ENCODE peak calls at places on chromosome 1, in ten cellular contexts. O is fibroblast of lung, K is GM13976, Y is cardiac muscle cell, S is osteocyte, H is dorsolateral prefrontal cortex, P is endothelial cell of umbilical vein, G is PC-3, W is HFF-Myc, N is prostate gland. Q is an unnamed sample.
A peak's percentile ranks its signal among the peaks of the same experiment; 100 is the strongest.

GRCh38 chr1:36971832-36972231 is 62.5 kb downstream of the GRIK3 start:
- DNase-seq in O (no peak), K (no peak), Y (no peak), S (no peak), H (no peak), P (no peak), G (no peak), W (no peak), N (no peak), Q (no peak)

GRCh38 chr1:94961994-94962744 is 35.3 kb upstream of the CNN3 start:
- DNase-seq in O (no peak), K (no peak), Y (no peak), S (no peak), H (no peak), P (no peak), G (no peak), W (no peak), N (no peak), Q (no peak)

GRCh38 chr1:229138066-229138465 is 132.8 kb upstream of the RAB4A start:
- DNase-seq in O (no peak), K (no peak), Y (no peak), S (no peak), H (no peak), P (no peak), G (no peak), W (no peak), N (no peak), Q (no peak)

GRCh38 chr1:59638172-59638800 is 176.5 kb upstream of the HOOK1 start:
- DNase-seq in O (peak; percentile 79), K (no peak), Y (no peak), S (no peak), H (no peak), P (peak; percentile 33), G (no peak), W (peak; percentile 99), N (no peak), Q (peak; percentile 1)

GRCh38 chr1:37714226-37714625 is 21.9 kb downstream of the CDCA8 start:
- DNase-seq in O (no peak), K (no peak), Y (no peak), S (no peak), H (no peak), P (no peak), G (no peak), W (no peak), N (no peak), Q (no peak)

GRCh38 chr1:52727114-52727586 is 897 bp downstream of the ZYG11B start:
- DNase-seq in O (no peak), K (no peak), Y (peak; percentile 28), S (no peak), H (no peak), P (peak; percentile 24), G (peak; percentile 23), W (no peak), N (no peak), Q (peak; percentile 11)

GRCh38 chr1:3590951-3591865 is 20.1 kb downstream of the MEGF6 start:
- DNase-seq in O (no peak), K (no peak), Y (no peak), S (no peak), H (no peak), P (no peak), G (no peak), W (no peak), N (no peak), Q (peak; percentile 22)

GRCh38 chr1:150168960-150169565 is 19.3 kb downstream of the PLEKHO1 start:
- DNase-seq in O (peak; percentile 42), K (peak; percentile 79), Y (peak; percentile 77), S (peak; percentile 87), H (peak; percentile 36), P (peak; percentile 64), G (peak; percentile 78), W (no peak), N (peak; percentile 61), Q (peak; percentile 82)

GRCh38 chr1:156528875-156529425 is 28.4 kb upstream of the MEF2D start:
- DNase-seq in O (no peak), K (no peak), Y (no peak), S (no peak), H (no peak), P (no peak), G (no peak), W (no peak), N (no peak), Q (no peak)

GRCh38 chr1:4108341-4108740 is 208.3 kb upstream of the C1orf174 start:
- DNase-seq in O (no peak), K (no peak), Y (no peak), S (no peak), H (no peak), P (no peak), G (no peak), W (no peak), N (no peak), Q (no peak)

GRCh38 chr1:150813028-150813707 is 5.1 kb upstream of the CTSK start:
- DNase-seq in O (peak; percentile 50), K (peak; percentile 39), Y (peak; percentile 57), S (no peak), H (no peak), P (peak; percentile 83), G (peak; percentile 79), W (peak; percentile 53), N (peak; percentile 72), Q (peak; percentile 26)

GRCh38 chr1:94962745-94963265 is 35.9 kb upstream of the CNN3 start:
- DNase-seq in O (peak; percentile 18), K (peak; percentile 48), Y (no peak), S (no peak), H (no peak), P (peak; percentile 75), G (peak; percentile 23), W (no peak), N (peak; percentile 34), Q (peak; percentile 39)

GRCh38 chr1:223709598-223709997 is 2.7 kb upstream of the CAPN2 start:
- DNase-seq in O (no peak), K (no peak), Y (no peak), S (no peak), H (no peak), P (peak; percentile 49), G (peak; percentile 55), W (no peak), N (no peak), Q (no peak)

GRCh38 chr1:217919683-217920502 is 288.7 kb downstream of the SPATA17 start:
- DNase-seq in O (peak; percentile 6), K (no peak), Y (no peak), S (no peak), H (no peak), P (no peak), G (no peak), W (no peak), N (no peak), Q (no peak)

GRCh38 chr1:166166400-166166699 is 451 bp downstream of the FAM78B start:
- DNase-seq in O (no peak), K (no peak), Y (no peak), S (no peak), H (no peak), P (no peak), G (no peak), W (no peak), N (no peak), Q (no peak)

GRCh38 chr1:66033781-66034180 is 241.1 kb downstream of the PDE4B start:
- DNase-seq in O (no peak), K (no peak), Y (no peak), S (no peak), H (no peak), P (no peak), G (no peak), W (no peak), N (no peak), Q (peak; percentile 2)

GRCh38 chr1:119010201-119010600 is 22.1 kb upstream of the TBX15 start:
- DNase-seq in O (no peak), K (no peak), Y (no peak), S (no peak), H (no peak), P (no peak), G (no peak), W (no peak), N (no peak), Q (no peak)

GRCh38 chr1:209368864-209369598 is 214.5 kb upstream of the CAMK1G start:
- DNase-seq in O (peak; percentile 97), K (no peak), Y (no peak), S (no peak), H (no peak), P (no peak), G (peak; percentile 99), W (peak; percentile 83), N (peak; percentile 74), Q (no peak)

GRCh38 chr1:226349801-226350503 is 41.0 kb upstream of the LIN9 start:
- DNase-seq in O (no peak), K (peak; percentile 64), Y (no peak), S (no peak), H (no peak), P (peak; percentile 83), G (no peak), W (no peak), N (no peak), Q (peak; percentile 5)

DNA sequence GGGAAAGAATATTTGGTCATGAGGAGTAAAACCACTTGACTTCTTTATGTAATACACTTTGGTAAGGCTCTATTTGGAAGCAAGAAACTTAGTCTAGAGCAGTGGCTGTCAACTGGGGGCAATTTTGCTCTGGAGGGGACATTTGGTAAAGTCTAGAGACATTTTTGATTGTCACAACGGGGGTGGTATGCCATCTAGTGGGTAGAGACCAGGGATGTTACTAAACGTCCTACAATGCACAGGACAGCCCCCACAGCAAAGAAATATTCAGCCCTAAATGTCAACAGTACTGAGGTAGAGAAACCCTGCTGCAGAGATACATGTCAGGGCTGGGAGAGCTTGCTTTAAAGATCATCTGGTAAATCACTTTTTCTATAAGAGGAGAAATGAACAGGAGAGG is 13.5 kb downstream of the FUCA1 start:
- DNase-seq in O (no peak), K (no peak), Y (no peak), S (no peak), H (no peak), P (peak; percentile 16), G (no peak), W (no peak), N (no peak), Q (peak; percentile 42)
- TF ChIP-seq CTCF in O (no peak), K (peak; percentile 14), Y (peak; percentile 19), S (peak; percentile 37), H (no peak), P (peak; percentile 31), G (peak; percentile 54), W (peak; percentile 40), N (no peak), Q (peak; percentile 23)

GRCh38 chr1:220813013-220813412 is 26.3 kb downstream of the MTARC1 start:
- DNase-seq in O (no peak), K (no peak), Y (no peak), S (no peak), H (no peak), P (no peak), G (no peak), W (no peak), N (no peak), Q (peak; percentile 9)
- TF ChIP-seq CTCF in O (no peak), K (no peak), Y (no peak), S (no peak), H (no peak), P (no peak), G (no peak), W (no peak), N (no peak), Q (no peak)

GRCh38 chr1:113811888-113812660 is at the start of gene RSBN1:
- DNase-seq in O (peak; percentile 100), K (peak; percentile 95), Y (peak; percentile 100), S (peak; percentile 99), H (peak; percentile 100), P (peak; percentile 100), G (peak; percentile 99), W (peak; percentile 96), N (peak; percentile 99), Q (peak; percentile 99)
- TF ChIP-seq CTCF in O (no peak), K (no peak), Y (no peak), S (no peak), H (peak; percentile 58), P (peak; percentile 8), G (no peak), W (no peak), N (no peak), Q (no peak)

GRCh38 chr1:57340361-57341192 is 83.3 kb downstream of the DAB1 start:
- DNase-seq in O (no peak), K (no peak), Y (peak; percentile 60), S (no peak), H (no peak), P (no peak), G (no peak), W (no peak), N (no peak), Q (no peak)
- TF ChIP-seq CTCF in O (no peak), K (no peak), Y (no peak), S (no peak), H (no peak), P (no peak), G (no peak), W (no peak), N (no peak), Q (no peak)